ENCODE peak calls at places on chromosomes 4 and X, in four cellular contexts. N is esophagus muscularis mucosa, U is colonic mucosa, D is kidney. W is an unnamed sample.

GRCh38 chr4:143531368-143531767 is 17.9 kb downstream of the SMARCA5 start:
- DNase-seq in N (no peak), U (no peak), D (no peak), W (no peak)

GRCh38 chr4:128379860-128380259 is 92.2 kb upstream of the PGRMC2 start:
- DNase-seq in N (peak), U (no peak), D (no peak), W (peak)

GRCh38 chrX:73851014-73852009 is 288.3 kb downstream of the CHIC1 start:
- DNase-seq in N (no peak), U (peak), D (peak), W (no peak)

GRCh38 chr4:175891863-175892262 is 79.8 kb upstream of the GPM6A start:
- DNase-seq in N (no peak), U (no peak), D (no peak), W (no peak)

GRCh38 chrX:22206781-22207180 is 65.9 kb upstream of the CBLL2 start:
- DNase-seq in N (no peak), U (no peak), D (no peak), W (no peak)

GRCh38 chr4:7967501-7968261 is 28.0 kb upstream of the AFAP1 start:
- DNase-seq in N (no peak), U (peak), D (no peak), W (no peak)

GRCh38 chr4:88027611-88028608 is 20.5 kb downstream of the PKD2 start:
- DNase-seq in N (no peak), U (no peak), D (no peak), W (no peak)

GRCh38 chr4:132502096-132502552 is 647.0 kb upstream of the PCDH10 start:
- DNase-seq in N (no peak), U (no peak), D (no peak), W (no peak)

GRCh38 chr4:184376136-184376838 is 98.1 kb downstream of the IRF2 start:
- DNase-seq in N (no peak), U (no peak), D (no peak), W (no peak)

GRCh38 chrX:12919620-12920019 is 13.2 kb downstream of the TLR8 start:
- DNase-seq in N (no peak), U (no peak), D (no peak), W (no peak)

GRCh38 chrX:133444952-133445831 is 29.9 kb upstream of the GPC4 start:
- DNase-seq in N (no peak), U (peak), D (no peak), W (no peak)

GRCh38 chrX:133440081-133440796 is 24.9 kb upstream of the GPC4 start:
- DNase-seq in N (no peak), U (no peak), D (no peak), W (no peak)

GRCh38 chrX:133440797-133441163 is 25.5 kb upstream of the GPC4 start:
- DNase-seq in N (no peak), U (no peak), D (no peak), W (no peak)

GRCh38 chrX:133448512-133449076 is 33.3 kb upstream of the GPC4 start:
- DNase-seq in N (no peak), U (no peak), D (no peak), W (no peak)

GRCh38 chrX:133444196-133444595 is 28.9 kb upstream of the GPC4 start:
- DNase-seq in N (no peak), U (no peak), D (no peak), W (no peak)
- H3K27ac ChIP-seq in N (no peak), U (no peak), D (no peak), W (no peak)

GRCh38 chr4:55016131-55016530 is 109.3 kb downstream of the KDR start:
- DNase-seq in N (no peak), U (no peak), D (no peak), W (no peak)

GRCh38 chr4:55018521-55018920 is 106.9 kb downstream of the KDR start:
- DNase-seq in N (no peak), U (no peak), D (no peak), W (no peak)

GRCh38 chr4:55020131-55020530 is 105.3 kb downstream of the KDR start:
- DNase-seq in N (no peak), U (no peak), D (no peak), W (no peak)

GRCh38 chr4:55018978-55019377 is 106.4 kb downstream of the KDR start:
- DNase-seq in N (no peak), U (no peak), D (no peak), W (no peak)

DNA sequence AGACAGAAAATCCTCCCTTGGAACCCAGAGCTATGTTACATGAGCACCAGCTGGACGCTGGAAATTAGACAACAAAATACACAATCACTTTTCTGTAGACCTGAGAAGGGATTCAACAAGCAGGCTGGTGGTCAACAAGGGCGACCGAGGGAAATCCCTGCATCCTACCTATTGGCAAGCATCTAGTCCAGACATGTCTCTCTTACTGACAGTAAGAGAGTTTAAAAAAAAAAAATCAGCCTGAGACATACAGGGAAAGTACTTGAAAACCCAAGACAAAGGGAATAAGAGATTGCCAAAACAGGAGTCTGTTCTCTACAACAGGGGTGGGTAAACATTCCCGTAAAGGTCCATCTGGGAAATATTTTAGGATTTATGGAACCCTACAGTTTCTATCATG is 108.0 kb downstream of the KDR start:
- DNase-seq in N (no peak), U (no peak), D (no peak), W (no peak)
- H3K27ac ChIP-seq in N (no peak), U (no peak), D (no peak), W (no peak)

GRCh38 chr4:122827258-122827887 is 742 bp downstream of the FGF2 start:
- DNase-seq in N (no peak), U (peak), D (peak), W (peak)
- H3K27ac ChIP-seq in N (peak), U (peak), D (peak), W (peak)

GRCh38 chr4:39635023-39635422 is 3.6 kb downstream of the SMIM14 start:
- DNase-seq in N (no peak), U (peak), D (no peak), W (no peak)

GRCh38 chr4:39638358-39639239 is at the start of gene SMIM14:
- DNase-seq in N (peak), U (peak), D (peak), W (peak)

GRCh38 chr4:39641451-39641850 is 2.8 kb upstream of the SMIM14 start:
- DNase-seq in N (no peak), U (no peak), D (no peak), W (no peak)

GRCh38 chr4:39637572-39638357 is 900 bp downstream of the SMIM14 start:
- DNase-seq in N (no peak), U (peak), D (peak), W (peak)

GRCh38 chr4:39636786-39637185 is 1.9 kb downstream of the SMIM14 start:
- DNase-seq in N (no peak), U (no peak), D (no peak), W (no peak)
- H3K27ac ChIP-seq in N (peak), U (peak), D (peak), W (peak)

GRCh38 chr4:185803015-185803414 is 9.0 kb downstream of the SORBS2 start:
- DNase-seq in N (peak), U (no peak), D (no peak), W (no peak)

GRCh38 chr4:185809517-185810071 is 2.4 kb downstream of the SORBS2 start:
- DNase-seq in N (no peak), U (no peak), D (no peak), W (no peak)

GRCh38 chr4:185805979-185806378 is 6.0 kb downstream of the SORBS2 start:
- DNase-seq in N (peak), U (no peak), D (no peak), W (no peak)

GRCh38 chr4:185801471-185801870 is 10.5 kb downstream of the SORBS2 start:
- DNase-seq in N (peak), U (no peak), D (no peak), W (no peak)

GRCh38 chr4:185805262-185805802 is 6.7 kb downstream of the SORBS2 start:
- DNase-seq in N (peak), U (no peak), D (no peak), W (no peak)
- H3K27ac ChIP-seq in N (no peak), U (no peak), D (no peak), W (peak)

GRCh38 chr4:102589743-102590142 is 88.6 kb downstream of the NFKB1 start:
- DNase-seq in N (no peak), U (no peak), D (no peak), W (no peak)

GRCh38 chr4:102598102-102598758 is 97.1 kb downstream of the NFKB1 start:
- DNase-seq in N (no peak), U (no peak), D (no peak), W (no peak)

GRCh38 chr4:102593147-102593546 is 92.0 kb downstream of the NFKB1 start:
- DNase-seq in N (no peak), U (no peak), D (no peak), W (no peak)

GRCh38 chr4:102598759-102599379 is 97.7 kb downstream of the NFKB1 start:
- DNase-seq in N (no peak), U (no peak), D (no peak), W (no peak)

GRCh38 chr4:102594000-102594399 is 92.8 kb downstream of the NFKB1 start:
- DNase-seq in N (no peak), U (no peak), D (no peak), W (no peak)
- H3K27ac ChIP-seq in N (no peak), U (no peak), D (no peak), W (no peak)

DNA sequence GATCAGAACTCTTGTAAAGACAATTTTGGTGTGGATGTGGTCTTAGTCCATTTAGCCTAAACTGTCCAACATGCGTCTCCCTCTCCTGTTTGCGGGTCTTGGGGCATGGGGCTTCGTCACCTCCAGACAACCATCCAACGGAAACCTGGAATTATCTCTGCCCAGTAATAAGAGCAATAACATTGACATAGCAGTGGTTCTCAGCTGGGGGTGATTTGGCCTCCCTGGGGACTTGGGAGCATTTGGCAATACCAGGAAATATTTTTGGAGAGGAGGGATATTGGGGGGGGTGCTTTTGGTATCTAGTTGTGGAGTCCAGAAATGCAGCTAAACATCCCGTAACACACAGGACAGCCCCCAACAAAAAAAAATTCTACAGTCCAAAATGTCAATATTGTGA is 47.2 kb downstream of the SEL1L3 start:
- DNase-seq in N (no peak), U (no peak), D (no peak), W (no peak)
- H3K27ac ChIP-seq in N (no peak), U (no peak), D (no peak), W (no peak)

DNA sequence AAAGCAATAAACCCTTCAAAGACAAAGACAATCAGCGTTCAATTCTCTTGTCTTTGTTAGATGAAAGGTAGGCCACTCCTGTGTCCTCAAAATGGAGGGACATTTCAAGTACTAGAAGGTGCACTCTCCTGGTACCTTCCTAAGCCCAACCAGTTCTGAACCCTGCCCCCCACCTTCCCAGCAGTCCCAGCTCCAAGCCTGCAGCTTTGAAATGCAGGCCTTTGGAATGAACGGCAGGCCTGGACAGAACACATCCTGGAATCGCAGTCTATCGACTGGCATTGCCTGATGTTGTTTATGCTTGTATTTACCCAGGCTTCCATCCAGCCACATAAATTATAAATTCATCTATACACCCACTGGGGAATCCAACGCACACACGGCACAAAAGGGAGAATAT is 47.4 kb downstream of the RASGEF1B start:
- DNase-seq in N (no peak), U (no peak), D (no peak), W (no peak)
- H3K27ac ChIP-seq in N (no peak), U (no peak), D (no peak), W (no peak)

DNA sequence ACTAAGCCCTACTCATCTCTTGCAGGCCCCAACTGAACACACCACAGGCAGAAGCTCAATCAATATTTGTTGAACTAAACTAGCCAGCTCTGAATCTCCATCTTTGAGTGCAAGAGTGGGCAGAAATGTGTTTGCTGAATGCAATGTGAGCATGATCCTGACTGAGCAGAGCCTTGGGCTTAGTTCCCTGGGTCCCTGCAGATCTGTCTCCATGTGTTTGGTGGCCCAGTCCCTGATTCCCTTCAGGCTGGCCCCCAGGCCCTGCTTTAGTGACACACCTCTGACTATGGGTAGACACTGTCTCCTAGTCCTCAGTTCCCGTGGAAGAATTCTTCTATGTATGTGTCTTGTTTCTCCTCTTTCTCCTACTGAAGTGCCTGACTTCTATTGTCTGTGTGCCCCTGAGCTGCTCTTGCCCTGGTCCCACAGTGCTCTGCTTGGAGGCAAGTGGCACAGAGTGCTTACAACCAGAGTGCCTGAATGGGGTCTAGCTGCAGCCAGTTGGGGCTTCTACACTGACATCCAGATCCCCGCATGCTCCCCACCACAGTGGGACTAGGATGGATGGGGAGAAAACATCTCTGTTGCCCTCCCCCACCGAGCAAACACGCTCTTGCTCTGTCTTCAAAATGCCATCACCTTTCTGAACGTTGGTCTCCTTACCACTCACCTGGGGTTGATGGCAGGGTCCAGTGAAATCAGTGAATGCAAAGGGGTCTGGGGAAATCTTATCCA is 9.3 kb downstream of the PJA1 start:
- DNase-seq in N (peak), U (peak), D (no peak), W (no peak)
- H3K27ac ChIP-seq in N (no peak), U (no peak), D (no peak), W (no peak)

W was measured in heart right ventricle.